ENCODE peak calls at places on chromosomes 13 and 19, in five cellular contexts. Z is kidney tubule cell; S is stimulated activated CD4-positive, alpha-beta T cell treated with anti-CD3 and anti-CD28 coated beads, Interleukin-12 subunit alpha, Interleukin-12 subunit beta, amount 100 ng/mL, for 48 hours; I is CD8-positive, alpha-beta T cell; E is neural progenitor cell. B is an unnamed sample.

GRCh38 chr19:17681505-17682125 is 6.5 kb downstream of the UNC13A start:
- DNase-seq in Z (peak), S (peak), I (peak), E (peak), B (peak)

GRCh38 chr19:6730153-6730804 is 7.1 kb downstream of the GPR108 start:
- DNase-seq in Z (no peak), S (peak), I (no peak), E (peak), B (peak)

GRCh38 chr19:45058622-45059159 is 17.6 kb downstream of the ZNF296 start:
- DNase-seq in Z (no peak), S (no peak), I (no peak), E (no peak), B (no peak)

GRCh38 chr13:71867101-71867814 is at the start of gene DACH1:
- DNase-seq in Z (peak), S (no peak), I (no peak), E (peak), B (peak)

GRCh38 chr13:89239361-89240127 is 1568.4 kb downstream of the SLITRK5 start:
- DNase-seq in Z (no peak), S (no peak), I (no peak), E (no peak), B (no peak)

GRCh38 chr13:112875627-112876026 is 93.4 kb upstream of the MCF2L start:
- DNase-seq in Z (no peak), S (no peak), I (no peak), E (no peak), B (no peak)

GRCh38 chr19:11018179-11018578 is 57.3 kb downstream of the SMARCA4 start:
- DNase-seq in Z (peak), S (no peak), I (no peak), E (no peak), B (no peak)

GRCh38 chr19:15417699-15418098 is 1.1 kb downstream of the AKAP8L start:
- DNase-seq in Z (peak), S (no peak), I (no peak), E (no peak), B (no peak)

GRCh38 chr19:12991296-12991695 is 4.0 kb upstream of the NFIX start:
- DNase-seq in Z (no peak), S (no peak), I (no peak), E (no peak), B (no peak)

GRCh38 chr19:12513531-12514061 is 29.0 kb upstream of the ZNF709 start:
- DNase-seq in Z (no peak), S (no peak), I (no peak), E (no peak), B (no peak)

GRCh38 chr19:29384676-29385075 is 141.1 kb upstream of the VSTM2B start:
- DNase-seq in Z (no peak), S (no peak), I (no peak), E (no peak), B (no peak)

GRCh38 chr19:55680339-55681130 is 5.5 kb downstream of the EPN1 start:
- DNase-seq in Z (no peak), S (no peak), I (no peak), E (no peak), B (no peak)

GRCh38 chr19:4399871-4400768 is at the start of gene SH3GL1:
- DNase-seq in Z (peak), S (peak), I (peak), E (peak), B (peak)

GRCh38 chr13:114027046-114027760 is 53.3 kb upstream of the C13orf46 start:
- DNase-seq in Z (no peak), S (no peak), I (no peak), E (no peak), B (no peak)

GRCh38 chr13:48078251-48078656 is 16.6 kb downstream of the MED4 start:
- DNase-seq in Z (peak), S (peak), I (no peak), E (no peak), B (peak)

GRCh38 chr19:56969726-56970125 is 129.2 kb upstream of the PEG3 start:
- DNase-seq in Z (no peak), S (no peak), I (no peak), E (no peak), B (no peak)

GRCh38 chr13:107301724-107302374 is 733.9 kb upstream of the ARGLU1 start:
- DNase-seq in Z (no peak), S (no peak), I (no peak), E (peak), B (no peak)

GRCh38 chr19:38224014-38224862 is at the start of gene DPF1:
- DNase-seq in Z (peak), S (peak), I (no peak), E (peak), B (peak)

GRCh38 chr19:31338069-31338767 is 11.0 kb downstream of the TSHZ3 start:
- DNase-seq in Z (peak), S (no peak), I (no peak), E (peak), B (peak)

GRCh38 chr13:110341445-110342247 is 34.6 kb downstream of the COL4A2 start:
- DNase-seq in Z (no peak), S (no peak), I (no peak), E (no peak), B (peak)

GRCh38 chr13:96075953-96076543 is 13.9 kb upstream of the HS6ST3 start:
- DNase-seq in Z (peak), S (no peak), I (no peak), E (no peak), B (no peak)